ENCODE peak calls at places on chromosomes 11 and 22, in six cellular contexts. S is lower lobe of right lung, E is B cell, L is AG04450, U is brain microvascular endothelial cell, Y is esophagus squamous epithelium. P is an unnamed sample.

GRCh38 chr22:44973829-44974228 is 36.0 kb downstream of the PHF21B start:
- DNase-seq in S (no peak), L (no peak), U (no peak), E (no peak), Y (no peak), P (no peak)

GRCh38 chr22:48760481-48761238 is 1067.0 kb downstream of the BRD1 start:
- DNase-seq in U (no peak), E (no peak), Y (no peak), L (no peak), S (peak), P (no peak)

GRCh38 chr22:30015846-30016245 is 64.4 kb upstream of the HORMAD2 start:
- DNase-seq in E (no peak), L (peak), U (peak), S (no peak), Y (no peak), P (peak)

GRCh38 chr11:57476883-57477506 is 16.7 kb downstream of the RTN4RL2 start:
- DNase-seq in U (no peak), S (peak), Y (no peak), E (no peak), L (no peak), P (peak)

GRCh38 chr11:84886344-84886743 is 740.8 kb downstream of the DLG2 start:
- DNase-seq in L (no peak), U (peak), S (no peak), E (no peak), Y (no peak), P (no peak)

GRCh38 chr11:102831128-102831708 is 12.2 kb downstream of the MMP3 start:
- DNase-seq in L (no peak), E (no peak), S (peak), Y (no peak), U (peak), P (peak)

GRCh38 chr11:44134625-44135024 is 39.1 kb downstream of the EXT2 start:
- DNase-seq in E (no peak), U (no peak), S (no peak), Y (no peak), L (no peak), P (no peak)

GRCh38 chr11:116703421-116703820 is 69.4 kb downstream of the BUD13 start:
- DNase-seq in L (no peak), S (peak), U (no peak), E (no peak), Y (no peak), P (no peak)

GRCh38 chr11:115476463-115477286 is 27.5 kb downstream of the CADM1 start:
- DNase-seq in Y (no peak), S (no peak), E (no peak), L (no peak), U (no peak), P (no peak)

GRCh38 chr11:7251836-7252682 is at the start of gene SYT9:
- DNase-seq in L (no peak), S (peak), Y (no peak), E (no peak), U (peak), P (peak)

GRCh38 chr11:108967571-108967970 is 302.7 kb downstream of the DDX10 start:
- DNase-seq in L (no peak), Y (no peak), E (no peak), U (no peak), S (no peak), P (no peak)

GRCh38 chr11:118142809-118143208 is 9.8 kb downstream of the SCN4B start:
- DNase-seq in S (peak), L (no peak), Y (no peak), U (no peak), E (no peak), P (peak)

GRCh38 chr11:61718046-61718531 is 34.3 kb upstream of the MYRF start:
- DNase-seq in E (no peak), Y (no peak), S (no peak), L (no peak), U (no peak), P (no peak)

GRCh38 chr22:50197856-50198623 is 2.8 kb upstream of the SELENOO start:
- DNase-seq in U (no peak), Y (no peak), L (no peak), S (no peak), E (no peak), P (no peak)

GRCh38 chr11:134277176-134278001 is 1.2 kb downstream of the GLB1L3 start:
- DNase-seq in L (no peak), U (no peak), E (no peak), Y (no peak), S (no peak), P (peak)

GRCh38 chr11:57405271-57405890 is 14.9 kb upstream of the PRG2 start:
- DNase-seq in E (no peak), Y (no peak), U (no peak), L (no peak), S (no peak), P (no peak)

GRCh38 chr11:107562647-107563208 is 2.8 kb downstream of the ALKBH8 start:
- DNase-seq in S (no peak), E (no peak), L (no peak), Y (no peak), U (peak), P (peak)

GRCh38 chr22:49979587-49980264 is 19.2 kb downstream of the PIM3 start:
- DNase-seq in L (no peak), E (peak), S (peak), Y (no peak), U (peak), P (peak)

GRCh38 chr11:73141309-73142127 is 600 bp downstream of the FCHSD2 start:
- DNase-seq in L (no peak), Y (no peak), E (peak), S (peak), U (peak), P (peak)

GRCh38 chr22:27668828-27669797 is 132.4 kb downstream of the MN1 start:
- DNase-seq in L (no peak), Y (no peak), U (peak), S (peak), E (no peak), P (peak)

GRCh38 chr11:33197915-33198727 is 36.8 kb upstream of the CSTF3 start:
- DNase-seq in S (peak), E (no peak), U (no peak), Y (no peak), L (no peak), P (no peak)

GRCh38 chr11:113876798-113877672 is 1.7 kb upstream of the USP28 start:
- DNase-seq in S (no peak), L (no peak), U (no peak), Y (no peak), E (no peak), P (no peak)

GRCh38 chr11:78039919-78040671 is 17.0 kb upstream of the KCTD14 start:
- DNase-seq in E (no peak), U (peak), L (peak), S (peak), Y (no peak), P (peak)

GRCh38 chr22:29596408-29596807 is 7.0 kb upstream of the NF2 start:
- DNase-seq in Y (no peak), S (no peak), L (no peak), U (no peak), E (no peak), P (no peak)

GRCh38 chr22:17898375-17898774 is 124.1 kb upstream of the BID start:
- DNase-seq in L (no peak), S (no peak), U (no peak), Y (no peak), E (no peak), P (no peak)

GRCh38 chr11:19374189-19374588 is 133.4 kb upstream of the E2F8 start:
- DNase-seq in S (no peak), E (no peak), Y (no peak), L (no peak), U (peak), P (peak)

GRCh38 chr11:11070976-11071375 is 213.1 kb upstream of the ZBED5 start:
- DNase-seq in S (no peak), L (no peak), Y (no peak), E (no peak), U (no peak), P (no peak)

GRCh38 chr22:50308597-50308935 is 1.1 kb upstream of the PLXNB2 start:
- DNase-seq in E (no peak), L (no peak), S (peak), Y (no peak), U (no peak), P (no peak)

GRCh38 chr11:70158201-70158600 is 44.9 kb upstream of the FADD start:
- DNase-seq in L (no peak), U (peak), Y (no peak), S (no peak), E (no peak), P (no peak)
- TF ChIP-seq CTCF in L (peak), U (peak), Y (no peak), S (peak), E (no peak), P (peak)

GRCh38 chr11:86461892-86462291 is 87.2 kb downstream of the CCDC81 start:
- DNase-seq in Y (no peak), U (no peak), L (no peak), S (no peak), E (no peak), P (no peak)

GRCh38 chr11:86459002-86459385 is 84.3 kb downstream of the CCDC81 start:
- DNase-seq in S (no peak), L (no peak), E (no peak), U (no peak), Y (no peak), P (no peak)

GRCh38 chr11:86458294-86459001 is 83.8 kb downstream of the CCDC81 start:
- DNase-seq in E (no peak), S (no peak), Y (no peak), L (no peak), U (no peak), P (no peak)

GRCh38 chr11:86460461-86461404 is 86.0 kb downstream of the CCDC81 start:
- DNase-seq in E (no peak), U (peak), L (no peak), Y (no peak), S (no peak), P (no peak)

DNA sequence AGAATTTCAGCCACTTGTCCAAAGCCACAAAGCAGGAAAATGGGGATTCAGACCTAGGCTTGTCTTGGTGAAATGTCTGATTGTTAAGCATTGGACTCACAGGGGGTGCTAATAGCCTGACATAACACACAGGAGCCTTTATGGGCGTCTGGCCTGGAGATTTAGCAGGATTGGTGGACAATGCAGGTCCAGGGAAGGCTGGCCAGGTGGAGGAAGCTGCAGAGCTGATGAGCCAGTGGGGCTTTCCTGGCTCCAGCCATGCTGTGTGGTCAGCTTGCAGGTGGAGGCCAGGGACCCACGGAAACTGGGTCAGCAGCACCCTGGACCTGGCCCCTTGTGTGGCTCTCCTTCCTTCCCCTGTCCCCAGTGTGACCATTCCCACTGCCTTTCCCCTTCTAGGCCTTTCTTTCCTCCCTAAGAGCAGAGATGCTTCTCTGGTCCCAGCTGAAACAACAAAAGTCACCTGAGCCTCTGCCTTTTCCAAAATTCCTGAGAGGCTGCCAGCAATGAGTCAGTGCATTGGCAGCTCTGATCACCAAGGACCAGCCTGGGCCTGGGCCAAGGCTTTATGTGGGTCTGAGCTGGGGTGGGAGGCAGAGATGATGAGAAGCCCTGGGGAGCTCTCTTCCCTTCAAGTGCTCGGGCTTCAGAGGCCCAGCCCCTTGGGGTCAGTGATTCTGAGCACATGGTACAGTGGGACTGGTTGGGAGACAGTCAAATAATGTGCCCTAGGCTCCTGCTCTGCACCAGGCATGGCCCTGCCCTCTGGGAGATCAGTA is 85.2 kb downstream of the CCDC81 start:
- DNase-seq in L (peak), U (peak), Y (no peak), S (peak), E (no peak), P (peak)
- TF ChIP-seq CTCF in L (no peak), U (peak), Y (no peak), S (no peak), E (no peak), P (no peak)

GRCh38 chr22:21098099-21098671 is 52.4 kb downstream of the LRRC74B start:
- DNase-seq in E (no peak), Y (no peak), S (no peak), L (no peak), U (no peak), P (no peak)
- TF ChIP-seq CTCF in E (no peak), Y (no peak), S (no peak), L (no peak), U (peak), P (peak)

GRCh38 chr11:60372767-60373166 is 5.6 kb upstream of the MS4A7 start:
- DNase-seq in Y (no peak), E (no peak), S (no peak), L (no peak), U (no peak), P (no peak)
- TF ChIP-seq CTCF in Y (no peak), E (no peak), S (no peak), L (no peak), U (no peak), P (no peak)

GRCh38 chr22:24128631-24129601 is 52.4 kb upstream of the SUSD2 start:
- DNase-seq in L (no peak), U (no peak), S (peak), Y (no peak), E (no peak), P (no peak)

GRCh38 chr22:24134090-24134846 is 47.0 kb upstream of the SUSD2 start:
- DNase-seq in S (peak), L (no peak), Y (no peak), U (no peak), E (peak), P (no peak)

GRCh38 chr22:24137595-24137994 is 43.7 kb upstream of the SUSD2 start:
- DNase-seq in E (no peak), L (peak), U (peak), Y (no peak), S (no peak), P (no peak)

GRCh38 chr22:24129980-24130379 is 51.3 kb upstream of the SUSD2 start:
- DNase-seq in L (no peak), U (no peak), S (peak), Y (no peak), E (no peak), P (no peak)

GRCh38 chr22:24133187-24133965 is 47.9 kb upstream of the SUSD2 start:
- DNase-seq in U (no peak), S (peak), E (no peak), Y (no peak), L (no peak), P (no peak)
- TF ChIP-seq CTCF in U (peak), S (peak), E (peak), Y (peak), L (peak), P (peak)

GRCh38 chr11:46366260-46366659 is 15.2 kb upstream of the MDK start:
- DNase-seq in E (no peak), S (peak), L (no peak), U (no peak), Y (no peak), P (no peak)

GRCh38 chr11:46367916-46368267 is 13.6 kb upstream of the MDK start:
- DNase-seq in E (no peak), S (no peak), L (no peak), Y (no peak), U (no peak), P (no peak)

GRCh38 chr11:46367244-46367915 is 14.1 kb upstream of the MDK start:
- DNase-seq in L (no peak), S (peak), U (no peak), Y (no peak), E (peak), P (peak)

GRCh38 chr11:46364791-46365190 is 16.7 kb upstream of the MDK start:
- DNase-seq in U (no peak), Y (no peak), S (peak), E (no peak), L (no peak), P (no peak)

DNA sequence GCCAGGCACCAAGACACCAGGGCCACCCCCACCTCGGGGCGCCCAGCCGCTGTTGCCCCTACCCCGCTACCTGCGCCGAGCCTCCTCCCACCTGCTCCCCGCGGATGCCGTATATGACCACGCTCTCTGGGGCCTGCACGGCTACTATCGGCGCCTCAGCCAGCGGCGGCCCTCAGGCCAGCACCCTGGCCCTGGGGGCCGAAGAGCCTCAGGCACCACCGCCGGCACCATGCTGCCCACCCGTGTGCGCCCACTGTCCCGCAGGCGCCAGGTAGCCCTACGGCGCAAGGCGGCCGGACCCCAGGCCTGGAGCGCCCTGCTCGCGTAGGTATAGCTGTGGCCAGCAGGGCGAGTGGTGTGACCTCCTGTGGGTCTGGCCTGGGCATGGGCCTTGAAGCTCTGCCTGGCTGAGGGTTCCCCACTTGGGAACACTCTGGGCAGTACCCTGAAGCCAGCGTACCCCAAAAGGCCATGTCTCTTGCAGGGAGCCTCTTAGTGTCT is 14.8 kb upstream of the MDK start:
- DNase-seq in L (no peak), U (no peak), Y (no peak), S (no peak), E (no peak), P (no peak)
- TF ChIP-seq CTCF in L (no peak), U (no peak), Y (no peak), S (no peak), E (no peak), P (no peak)

GRCh38 chr11:63871962-63872832 is 33.3 kb downstream of the MARK2 start:
- DNase-seq in L (peak), E (no peak), Y (no peak), S (peak), U (peak), P (peak)
- TF ChIP-seq CTCF in L (no peak), E (no peak), Y (peak), S (peak), U (peak), P (peak)

GRCh38 chr11:34308821-34309585 is 48.8 kb downstream of the ABTB2 start:
- DNase-seq in L (no peak), S (peak), U (no peak), Y (no peak), E (no peak), P (no peak)
- TF ChIP-seq CTCF in L (no peak), S (no peak), U (no peak), Y (no peak), E (no peak), P (no peak)

GRCh38 chr22:36528795-36529718 is at the start of gene EIF3D:
- DNase-seq in E (peak), U (peak), L (peak), S (peak), Y (peak), P (peak)
- TF ChIP-seq CTCF in E (no peak), U (peak), L (no peak), S (no peak), Y (no peak), P (no peak)

DNA sequence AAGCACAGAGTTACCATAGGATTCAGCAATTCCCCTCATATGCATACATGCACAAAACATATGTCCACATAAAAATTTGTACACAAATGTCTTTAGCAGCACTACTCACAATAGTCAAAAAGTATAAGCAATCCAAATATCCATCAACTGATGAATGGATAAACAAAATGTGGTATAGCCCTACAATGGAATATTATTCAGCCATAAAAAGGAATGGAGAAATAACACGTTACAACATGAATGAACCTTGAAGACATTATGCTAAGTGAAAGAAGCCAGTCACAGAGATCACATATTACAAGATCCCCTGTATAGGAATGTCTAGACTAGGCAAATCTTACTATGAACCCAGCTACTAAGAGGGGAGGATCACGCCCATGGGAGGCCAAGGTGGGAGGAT is 7.2 kb downstream of the PRR14L start:
- DNase-seq in U (no peak), S (no peak), L (no peak), Y (no peak), E (no peak), P (no peak)
- TF ChIP-seq CTCF in U (no peak), S (no peak), L (no peak), Y (no peak), E (no peak), P (no peak)